ENCODE peak calls at places on chromosomes 2 and 18, in four cellular contexts. One of them, this sample, is unnamed.
A peak's percentile ranks its signal among the peaks of the same experiment; 100 is the strongest.

GRCh38 chr2:122205637-122206036 is 450.2 kb downstream of the TSN start:
- DNase-seq in fibroblast of lung: peak; percentile 25
- DNase-seq in heart right ventricle: no peak
- DNase-seq in PC-3: no peak
- DNase-seq in this sample: no peak

GRCh38 chr18:59085797-59086196 is 53.9 kb upstream of the SEC11C start:
- DNase-seq in fibroblast of lung: peak; percentile 79
- DNase-seq in PC-3: no peak
- DNase-seq in heart right ventricle: no peak
- DNase-seq in this sample: no peak

GRCh38 chr2:198326431-198326830 is 522.0 kb downstream of the PLCL1 start:
- DNase-seq in fibroblast of lung: peak; percentile 29
- DNase-seq in PC-3: no peak
- DNase-seq in heart right ventricle: no peak
- DNase-seq in this sample: no peak

GRCh38 chr2:33226546-33226945 is 249.9 kb upstream of the RASGRP3 start:
- DNase-seq in PC-3: no peak
- DNase-seq in heart right ventricle: no peak
- DNase-seq in fibroblast of lung: no peak
- DNase-seq in this sample: no peak

GRCh38 chr2:216777637-216778273 is 82.1 kb downstream of the TNP1 start:
- DNase-seq in fibroblast of lung: peak; percentile 30
- DNase-seq in PC-3: peak; percentile 92
- DNase-seq in heart right ventricle: no peak
- DNase-seq in this sample: no peak

GRCh38 chr2:15908371-15908770 is 32.0 kb upstream of the MYCN start:
- DNase-seq in PC-3: no peak
- DNase-seq in fibroblast of lung: no peak
- DNase-seq in heart right ventricle: no peak
- DNase-seq in this sample: no peak

GRCh38 chr2:24418166-24418843 is 58.0 kb upstream of the ITSN2 start:
- DNase-seq in PC-3: no peak
- DNase-seq in heart right ventricle: no peak
- DNase-seq in fibroblast of lung: no peak
- DNase-seq in this sample: no peak

GRCh38 chr2:85390941-85391669 is 19.1 kb downstream of the CAPG start:
- DNase-seq in heart right ventricle: peak; percentile 71
- DNase-seq in PC-3: peak; percentile 58
- DNase-seq in fibroblast of lung: peak; percentile 16
- DNase-seq in this sample: no peak

GRCh38 chr2:144950874-144951560 is 431.1 kb upstream of the ZEB2 start:
- DNase-seq in fibroblast of lung: peak; percentile 82
- DNase-seq in PC-3: peak; percentile 90
- DNase-seq in heart right ventricle: no peak
- DNase-seq in this sample: peak; percentile 50

GRCh38 chr2:31239842-31240198 is 5.9 kb downstream of the EHD3 start:
- DNase-seq in fibroblast of lung: peak; percentile 81
- DNase-seq in PC-3: no peak
- DNase-seq in heart right ventricle: peak; percentile 62
- DNase-seq in this sample: no peak

GRCh38 chr18:45440246-45440645 is 175.0 kb upstream of the SLC14A2 start:
- DNase-seq in PC-3: no peak
- DNase-seq in fibroblast of lung: peak; percentile 5
- DNase-seq in heart right ventricle: no peak
- DNase-seq in this sample: no peak

GRCh38 chr2:229725716-229726346 is 11.5 kb upstream of the DNER start:
- DNase-seq in heart right ventricle: no peak
- DNase-seq in fibroblast of lung: peak; percentile 86
- DNase-seq in PC-3: peak; percentile 80
- DNase-seq in this sample: peak; percentile 65

GRCh38 chr18:7980136-7980535 is 413.0 kb downstream of the PTPRM start:
- DNase-seq in heart right ventricle: no peak
- DNase-seq in PC-3: peak; percentile 5
- DNase-seq in fibroblast of lung: no peak
- DNase-seq in this sample: no peak

GRCh38 chr2:85712261-85712660 is 18.1 kb downstream of the GNLY start:
- DNase-seq in PC-3: no peak
- DNase-seq in fibroblast of lung: no peak
- DNase-seq in heart right ventricle: no peak
- DNase-seq in this sample: no peak

GRCh38 chr2:85326406-85326945 is 1.3 kb downstream of the TGOLN2 start:
- DNase-seq in fibroblast of lung: peak; percentile 24
- DNase-seq in PC-3: peak; percentile 16
- DNase-seq in heart right ventricle: no peak
- DNase-seq in this sample: no peak

GRCh38 chr18:44733754-44734465 is 53.2 kb downstream of the SETBP1 start:
- DNase-seq in fibroblast of lung: no peak
- DNase-seq in PC-3: no peak
- DNase-seq in heart right ventricle: no peak
- DNase-seq in this sample: no peak

GRCh38 chr2:220001693-220002260 is 374.3 kb downstream of the SLC4A3 start:
- DNase-seq in heart right ventricle: no peak
- DNase-seq in PC-3: peak; percentile 24
- DNase-seq in fibroblast of lung: peak; percentile 70
- DNase-seq in this sample: no peak

GRCh38 chr2:85504434-85505261 is 34.3 kb upstream of the MAT2A start:
- DNase-seq in heart right ventricle: no peak
- DNase-seq in fibroblast of lung: peak; percentile 98
- DNase-seq in PC-3: peak; percentile 99
- DNase-seq in this sample: peak; percentile 97

GRCh38 chr2:71156531-71156930 is 26.1 kb downstream of the MPHOSPH10 start:
- DNase-seq in heart right ventricle: no peak
- DNase-seq in fibroblast of lung: no peak
- DNase-seq in PC-3: peak; percentile 41
- DNase-seq in this sample: no peak

GRCh38 chr2:203209538-203209937 is 29.3 kb upstream of the CYP20A1 start:
- DNase-seq in fibroblast of lung: no peak
- DNase-seq in PC-3: peak; percentile 10
- DNase-seq in heart right ventricle: no peak
- DNase-seq in this sample: no peak

GRCh38 chr2:2574401-2575184 is 243.5 kb upstream of the MYT1L start:
- DNase-seq in PC-3: no peak
- DNase-seq in heart right ventricle: no peak
- DNase-seq in fibroblast of lung: no peak
- DNase-seq in this sample: no peak

GRCh38 chr2:96159084-96159830 is 14.0 kb upstream of the DUSP2 start:
- DNase-seq in heart right ventricle: no peak
- DNase-seq in PC-3: no peak
- DNase-seq in fibroblast of lung: no peak
- DNase-seq in this sample: no peak

GRCh38 chr2:97662386-97662894 is 1.4 kb downstream of the ACTR1B start:
- DNase-seq in fibroblast of lung: no peak
- DNase-seq in heart right ventricle: no peak
- DNase-seq in PC-3: no peak
- DNase-seq in this sample: no peak

GRCh38 chr2:196601430-196602306 is 37.8 kb upstream of the CCDC150 start:
- DNase-seq in heart right ventricle: peak; percentile 37
- DNase-seq in fibroblast of lung: peak; percentile 96
- DNase-seq in PC-3: peak; percentile 88
- DNase-seq in this sample: peak; percentile 56

GRCh38 chr18:5294113-5294617 is 1.4 kb downstream of the ZBTB14 start:
- DNase-seq in PC-3: no peak
- DNase-seq in heart right ventricle: no peak
- DNase-seq in fibroblast of lung: peak; percentile 5
- DNase-seq in this sample: no peak

GRCh38 chr2:60424233-60424632 is 129.2 kb downstream of the BCL11A start:
- DNase-seq in PC-3: no peak
- DNase-seq in heart right ventricle: no peak
- DNase-seq in fibroblast of lung: no peak
- DNase-seq in this sample: no peak

GRCh38 chr18:27715751-27716150 is 461.2 kb downstream of the CDH2 start:
- DNase-seq in fibroblast of lung: no peak
- DNase-seq in PC-3: no peak
- DNase-seq in heart right ventricle: no peak
- DNase-seq in this sample: no peak

GRCh38 chr18:39191931-39192330 is 1626.3 kb upstream of the CELF4 start:
- DNase-seq in fibroblast of lung: no peak
- DNase-seq in heart right ventricle: no peak
- DNase-seq in PC-3: no peak
- DNase-seq in this sample: no peak

GRCh38 chr2:85053802-85054201 is 79.4 kb upstream of the TCF7L1 start:
- DNase-seq in heart right ventricle: no peak
- DNase-seq in PC-3: peak; percentile 91
- DNase-seq in fibroblast of lung: peak; percentile 76
- DNase-seq in this sample: peak; percentile 43

GRCh38 chr2:232597362-232598079 is 35.9 kb upstream of the EFHD1 start:
- DNase-seq in heart right ventricle: no peak
- DNase-seq in fibroblast of lung: no peak
- DNase-seq in PC-3: no peak
- DNase-seq in this sample: no peak

GRCh38 chr2:97996679-97997078 is 931 bp upstream of the TMEM131 start:
- DNase-seq in PC-3: no peak
- DNase-seq in fibroblast of lung: no peak
- DNase-seq in heart right ventricle: no peak
- DNase-seq in this sample: no peak

GRCh38 chr2:16215892-16216554 is 275.7 kb downstream of the MYCN start:
- DNase-seq in PC-3: no peak
- DNase-seq in heart right ventricle: peak; percentile 32
- DNase-seq in fibroblast of lung: no peak
- DNase-seq in this sample: no peak

GRCh38 chr2:72273384-72273783 is 125.7 kb upstream of the CYP26B1 start:
- DNase-seq in fibroblast of lung: no peak
- DNase-seq in heart right ventricle: no peak
- DNase-seq in PC-3: no peak
- DNase-seq in this sample: no peak

GRCh38 chr2:137161250-137161649 is 395.9 kb downstream of the THSD7B start:
- DNase-seq in PC-3: no peak
- DNase-seq in heart right ventricle: no peak
- DNase-seq in fibroblast of lung: no peak
- DNase-seq in this sample: no peak

GRCh38 chr2:137151731-137152130 is 386.4 kb downstream of the THSD7B start:
- DNase-seq in fibroblast of lung: no peak
- DNase-seq in heart right ventricle: no peak
- DNase-seq in PC-3: peak; percentile 38
- DNase-seq in this sample: no peak

GRCh38 chr2:137157851-137158250 is 392.5 kb downstream of the THSD7B start:
- DNase-seq in heart right ventricle: no peak
- DNase-seq in PC-3: no peak
- DNase-seq in fibroblast of lung: no peak
- DNase-seq in this sample: no peak

GRCh38 chr2:137155351-137156104 is 390.2 kb downstream of the THSD7B start:
- DNase-seq in PC-3: peak; percentile 30
- DNase-seq in fibroblast of lung: peak; percentile 59
- DNase-seq in heart right ventricle: no peak
- DNase-seq in this sample: no peak
- H3K4me3 ChIP-seq in PC-3: no peak overlapping the region
- H3K4me3 ChIP-seq in fibroblast of lung: no peak overlapping the region
- H3K4me3 ChIP-seq in heart right ventricle: no peak overlapping the region
- H3K4me3 ChIP-seq in this sample: no peak overlapping the region

GRCh38 chr2:44883356-44883755 is 58.1 kb upstream of the SIX3 start:
- DNase-seq in heart right ventricle: no peak
- DNase-seq in PC-3: no peak
- DNase-seq in fibroblast of lung: no peak
- DNase-seq in this sample: no peak

GRCh38 chr2:44877417-44877816 is 64.1 kb upstream of the SIX3 start:
- DNase-seq in fibroblast of lung: no peak
- DNase-seq in PC-3: no peak
- DNase-seq in heart right ventricle: no peak
- DNase-seq in this sample: no peak

GRCh38 chr2:44879269-44880124 is 62.0 kb upstream of the SIX3 start:
- DNase-seq in PC-3: no peak
- DNase-seq in heart right ventricle: no peak
- DNase-seq in fibroblast of lung: no peak
- DNase-seq in this sample: no peak

GRCh38 chr2:44881856-44882255 is 59.6 kb upstream of the SIX3 start:
- DNase-seq in fibroblast of lung: no peak
- DNase-seq in PC-3: no peak
- DNase-seq in heart right ventricle: no peak
- DNase-seq in this sample: no peak

GRCh38 chr2:44880125-44880483 is 61.4 kb upstream of the SIX3 start:
- DNase-seq in heart right ventricle: no peak
- DNase-seq in PC-3: no peak
- DNase-seq in fibroblast of lung: no peak
- DNase-seq in this sample: no peak
- H3K27me3 ChIP-seq in heart right ventricle: peaks cover 54% of the 10 kb centered on the region
- H3K27me3 ChIP-seq in PC-3: peaks cover 93% of the 10 kb centered on the region
- H3K27me3 ChIP-seq in fibroblast of lung: peaks cover 4% of the 10 kb centered on the region
- H3K27me3 ChIP-seq in this sample: peaks cover 11% of the 10 kb centered on the region

GRCh38 chr2:142745691-142746090 is 131.8 kb upstream of the KYNU start:
- DNase-seq in fibroblast of lung: peak; percentile 11
- DNase-seq in PC-3: no peak
- DNase-seq in heart right ventricle: no peak
- DNase-seq in this sample: no peak
- TF ChIP-seq CTCF in fibroblast of lung: no peak
- TF ChIP-seq CTCF in PC-3: no peak
- TF ChIP-seq CTCF in heart right ventricle: no peak
- TF ChIP-seq CTCF in this sample: no peak

GRCh38 chr2:74373985-74374384 is 6.1 kb downstream of the DCTN1 start:
- DNase-seq in heart right ventricle: no peak
- DNase-seq in PC-3: no peak
- DNase-seq in fibroblast of lung: no peak
- DNase-seq in this sample: no peak
- H3K4me3 ChIP-seq in heart right ventricle: no peak overlapping the region
- H3K4me3 ChIP-seq in PC-3: no peak overlapping the region
- H3K4me3 ChIP-seq in fibroblast of lung: peak overlapping the region; percentile 17
- H3K4me3 ChIP-seq in this sample: peak overlapping the region; percentile 46

DNA sequence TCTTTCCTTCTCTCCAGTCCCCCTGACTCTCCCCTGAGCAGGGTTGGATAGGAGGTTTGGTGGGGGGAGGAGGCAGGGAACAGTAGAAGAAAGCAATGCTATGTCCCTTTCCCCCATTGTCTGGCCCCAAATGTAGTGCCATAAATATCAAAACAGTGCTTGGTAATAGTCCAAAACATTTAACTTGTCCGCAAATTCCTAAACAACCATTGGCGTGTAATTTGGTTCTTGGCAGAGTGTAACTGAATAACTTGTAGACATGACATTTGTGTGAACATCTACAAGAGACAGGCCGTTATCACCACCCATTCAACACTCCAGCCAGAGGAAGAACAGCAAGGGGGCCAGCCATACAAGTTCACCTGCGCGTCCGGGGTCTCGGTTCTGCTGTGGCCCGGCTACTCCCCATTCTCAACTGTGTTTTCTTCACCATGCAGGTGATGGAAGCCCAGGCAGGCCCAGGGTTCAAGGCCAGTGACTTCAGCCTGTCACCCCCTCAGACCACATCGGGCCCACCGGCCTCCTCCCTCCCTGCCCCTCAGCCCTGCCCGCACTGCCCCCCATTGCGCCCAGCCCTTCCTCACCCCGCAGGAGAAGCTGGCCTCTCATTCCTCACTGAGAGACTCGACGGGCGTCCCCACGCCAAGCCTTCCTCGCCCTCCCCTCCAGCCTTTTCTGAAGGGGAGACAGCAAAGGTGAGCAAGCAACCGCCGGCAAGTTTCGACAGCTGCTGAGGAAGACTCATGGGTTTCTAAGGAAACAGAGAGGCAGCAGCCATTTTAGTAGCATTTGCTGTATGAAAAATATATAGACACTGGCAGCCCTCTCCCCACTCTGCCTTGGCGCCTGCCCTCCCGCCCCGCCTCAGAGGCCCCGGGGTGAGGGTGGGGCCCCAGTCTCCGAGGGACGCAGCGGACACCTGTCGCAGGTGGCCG is 667 bp upstream of the RAPGEF4 start:
- DNase-seq in PC-3: no peak
- DNase-seq in fibroblast of lung: no peak
- DNase-seq in heart right ventricle: no peak
- DNase-seq in this sample: no peak
- H3K27me3 ChIP-seq in PC-3: peaks cover 9% of the 10 kb centered on the region
- H3K27me3 ChIP-seq in fibroblast of lung: peaks cover 17% of the 10 kb centered on the region
- H3K27me3 ChIP-seq in heart right ventricle: peaks cover 32% of the 10 kb centered on the region
- H3K27me3 ChIP-seq in this sample: peaks cover 16% of the 10 kb centered on the region